ENCODE peak calls at places on chromosomes 7 and 10, in four cellular contexts. L is aorta; G is effector memory CD4-positive, alpha-beta T cell; R is heart right ventricle. D is an unnamed sample. For H3K9me3, the result is how much of the 10 kb centered on the place peaks cover.

GRCh38 chr10:104253576-104254410 is 899 bp upstream of the GSTO1 start:
- DNase-seq in L (no peak), G (no peak), R (no peak), D (no peak)

GRCh38 chr10:86827639-86828038 is 71.2 kb downstream of the BMPR1A start:
- DNase-seq in L (no peak), G (no peak), R (no peak), D (no peak)

GRCh38 chr7:12865593-12865992 is 178.2 kb downstream of the ARL4A start:
- DNase-seq in L (no peak), G (no peak), R (no peak), D (no peak)

GRCh38 chr7:116547347-116547746 is 22.5 kb downstream of the CAV1 start:
- DNase-seq in L (no peak), G (no peak), R (no peak), D (no peak)

GRCh38 chr7:156113733-156114132 is 301.5 kb upstream of the SHH start:
- DNase-seq in L (no peak), G (no peak), R (no peak), D (no peak)

GRCh38 chr10:34290412-34291082 is 524.5 kb downstream of the PARD3 start:
- DNase-seq in L (no peak), G (no peak), R (no peak), D (no peak)

GRCh38 chr10:121608669-121609190 is 10.5 kb upstream of the FGFR2 start:
- DNase-seq in L (peak), G (no peak), R (peak), D (no peak)

GRCh38 chr10:35050556-35050955 is 39.6 kb downstream of the CUL2 start:
- DNase-seq in L (no peak), G (no peak), R (no peak), D (no peak)

GRCh38 chr10:30705625-30706149 is 76.1 kb upstream of the LYZL2 start:
- DNase-seq in L (no peak), G (no peak), R (no peak), D (no peak)

GRCh38 chr7:82605247-82605864 is 161.8 kb upstream of the CACNA2D1 start:
- DNase-seq in L (no peak), G (no peak), R (no peak), D (no peak)

GRCh38 chr7:114711244-114711643 is 210.7 kb upstream of the MDFIC start:
- DNase-seq in L (no peak), G (no peak), R (no peak), D (no peak)

GRCh38 chr7:103859699-103860098 is 129.8 kb downstream of the RELN start:
- DNase-seq in L (no peak), G (no peak), R (no peak), D (no peak)

GRCh38 chr7:98771519-98772241 is 98.1 kb downstream of the TMEM130 start:
- DNase-seq in L (no peak), G (no peak), R (peak), D (no peak)

GRCh38 chr10:88962336-88962735 is 9.8 kb upstream of the ACTA2 start:
- DNase-seq in L (no peak), G (no peak), R (no peak), D (no peak)

GRCh38 chr10:99532687-99533495 is at the start of gene NKX2-3:
- DNase-seq in L (peak), G (no peak), R (peak), D (no peak)

GRCh38 chr10:75014516-75015230 is 96.8 kb upstream of the SAMD8 start:
- DNase-seq in L (no peak), G (peak), R (no peak), D (peak)

GRCh38 chr7:66183700-66184099 is 21.4 kb upstream of the TPST1 start:
- DNase-seq in L (no peak), G (no peak), R (no peak), D (no peak)

DNA sequence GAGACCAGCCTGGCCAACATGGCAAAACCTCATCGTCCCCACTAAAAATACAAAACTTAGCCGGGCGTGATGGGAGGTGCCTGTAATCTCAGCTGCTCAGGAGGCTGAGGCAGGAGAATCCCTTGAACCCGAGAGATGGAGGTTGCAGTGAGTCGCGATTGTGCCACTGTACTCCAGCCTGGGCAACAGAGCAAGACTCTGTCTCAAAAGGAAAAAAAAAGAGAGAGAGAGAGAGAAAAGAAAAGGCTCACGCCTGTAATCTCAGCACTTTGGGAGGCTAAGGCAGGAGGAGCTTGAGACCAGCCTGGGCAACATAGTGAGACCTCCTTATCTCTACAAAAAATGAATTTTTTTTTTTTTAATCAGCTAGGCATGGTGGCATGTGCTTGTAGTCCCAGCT is 157.6 kb downstream of the CUX1 start:
- DNase-seq in L (no peak), G (no peak), R (no peak), D (no peak)
- H3K9me3 ChIP-seq in L (under half), G (under half), R (under half), D (under half)

DNA sequence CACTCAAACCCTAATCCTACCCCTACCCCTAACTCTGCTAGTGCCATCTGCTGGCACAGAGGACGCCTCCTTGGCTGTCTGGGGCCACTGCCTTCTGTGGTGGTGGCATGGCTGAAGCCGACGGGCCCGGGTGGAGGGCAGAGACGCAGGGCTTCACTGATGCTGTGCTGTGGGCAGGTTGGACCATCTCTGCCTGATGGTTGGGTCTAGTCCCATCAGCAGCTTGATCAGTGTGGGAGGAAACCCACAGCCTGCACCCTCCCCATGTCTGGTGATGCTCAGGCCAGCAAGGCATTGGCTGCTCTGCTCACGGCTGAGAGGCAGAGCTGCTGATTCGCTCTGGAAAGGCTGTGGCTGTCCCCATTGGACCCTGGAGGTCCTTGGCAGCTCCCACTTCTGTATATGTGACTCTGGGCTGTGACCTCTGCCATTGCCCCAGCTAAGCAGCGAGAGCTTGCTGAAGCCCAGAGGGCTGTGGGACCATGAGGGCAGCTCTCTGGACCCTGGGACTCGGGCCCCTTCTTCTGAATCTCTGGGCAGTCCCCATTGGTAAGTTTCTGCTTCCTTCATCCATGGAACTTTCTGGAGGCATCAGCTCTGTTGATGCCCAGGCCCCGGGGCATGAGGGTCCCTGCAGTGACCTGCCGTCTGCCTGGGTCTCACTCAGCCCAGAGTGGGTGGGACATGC is at the start of gene SCART1:
- DNase-seq in L (no peak), G (peak), R (no peak), D (no peak)
- H3K9me3 ChIP-seq in L (under half), G (under half), R (under half), D (under half)

DNA sequence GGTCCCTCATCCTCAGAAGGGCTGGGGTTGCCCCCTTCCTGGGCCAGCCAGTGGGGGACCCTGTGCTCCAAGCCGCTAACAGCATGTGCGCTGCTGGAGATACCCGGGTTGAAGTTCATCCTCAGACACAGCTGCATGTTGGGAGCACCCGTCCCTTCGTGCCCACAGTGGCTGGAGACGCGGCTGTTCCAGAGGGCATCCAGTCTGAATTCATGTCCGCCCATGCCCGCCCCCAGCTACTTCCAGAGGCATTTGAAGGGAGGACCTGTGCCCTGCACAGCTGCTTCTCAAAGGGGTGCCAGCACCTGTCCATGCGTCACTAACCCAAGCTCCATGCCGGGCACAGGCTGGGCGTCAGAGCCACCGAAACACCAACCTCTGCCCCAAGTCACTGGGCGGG is 68.1 kb upstream of the ADGRA1 start:
- DNase-seq in L (no peak), G (no peak), R (no peak), D (no peak)
- H3K9me3 ChIP-seq in L (under half), G (under half), R (under half), D (under half)

DNA sequence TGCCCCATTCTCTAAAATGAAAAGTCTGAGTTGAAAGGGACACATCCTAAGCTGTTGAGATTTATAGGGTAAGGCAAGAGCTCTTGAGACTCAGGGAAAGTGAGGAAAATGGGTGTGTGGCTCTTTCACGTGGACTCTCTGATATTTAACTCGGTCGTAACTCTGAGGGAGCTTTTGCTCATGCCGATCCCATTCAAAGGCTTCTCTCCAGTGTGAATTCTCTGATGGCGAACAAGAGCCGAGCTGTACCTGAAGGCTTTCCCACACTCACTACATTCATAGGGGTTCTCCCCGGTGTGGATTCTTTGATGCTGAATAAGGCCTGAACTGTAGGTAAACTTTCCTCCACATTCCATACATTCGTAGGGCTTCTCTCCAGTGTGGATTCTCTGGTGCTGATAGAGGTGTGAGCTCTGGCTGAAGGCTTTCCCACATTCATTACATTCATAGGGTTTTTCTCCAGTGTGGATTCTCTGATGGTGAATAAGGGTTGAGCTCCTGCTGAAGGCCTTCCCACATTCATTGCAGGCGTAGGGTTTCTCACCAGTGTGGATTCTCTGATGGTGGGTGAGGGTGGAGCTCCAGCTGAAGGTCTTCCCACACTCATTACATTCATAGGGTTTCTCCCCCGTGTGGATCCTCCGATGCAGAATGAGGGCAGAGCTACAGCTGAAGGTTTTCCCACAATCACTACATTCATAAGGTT is 10.4 kb downstream of the ZNF3 start:
- DNase-seq in L (no peak), G (no peak), R (no peak), D (no peak)
- H3K9me3 ChIP-seq in L (under half), G (under half), R (under half), D (under half)

GRCh38 chr7:111802194-111802785 is 240.0 kb upstream of the IMMP2L start:
- DNase-seq in L (no peak), G (no peak), R (no peak), D (no peak)

GRCh38 chr7:111801277-111801676 is 239.0 kb upstream of the IMMP2L start:
- DNase-seq in L (no peak), G (no peak), R (no peak), D (no peak)

GRCh38 chr7:111796671-111797070 is 234.4 kb upstream of the IMMP2L start:
- DNase-seq in L (no peak), G (no peak), R (no peak), D (no peak)
- H3K9me3 ChIP-seq in L (under half), G (under half), R (under half), D (under half)

GRCh38 chr7:151592330-151592729 is 72.6 kb upstream of the RHEB start:
- DNase-seq in L (no peak), G (no peak), R (no peak), D (no peak)

GRCh38 chr7:151591866-151592265 is 72.2 kb upstream of the RHEB start:
- DNase-seq in L (peak), G (no peak), R (no peak), D (no peak)

GRCh38 chr7:151588982-151589381 is 69.3 kb upstream of the RHEB start:
- DNase-seq in L (peak), G (no peak), R (no peak), D (no peak)

GRCh38 chr7:151590801-151591771 is 71.4 kb upstream of the RHEB start:
- DNase-seq in L (no peak), G (no peak), R (no peak), D (no peak)

DNA sequence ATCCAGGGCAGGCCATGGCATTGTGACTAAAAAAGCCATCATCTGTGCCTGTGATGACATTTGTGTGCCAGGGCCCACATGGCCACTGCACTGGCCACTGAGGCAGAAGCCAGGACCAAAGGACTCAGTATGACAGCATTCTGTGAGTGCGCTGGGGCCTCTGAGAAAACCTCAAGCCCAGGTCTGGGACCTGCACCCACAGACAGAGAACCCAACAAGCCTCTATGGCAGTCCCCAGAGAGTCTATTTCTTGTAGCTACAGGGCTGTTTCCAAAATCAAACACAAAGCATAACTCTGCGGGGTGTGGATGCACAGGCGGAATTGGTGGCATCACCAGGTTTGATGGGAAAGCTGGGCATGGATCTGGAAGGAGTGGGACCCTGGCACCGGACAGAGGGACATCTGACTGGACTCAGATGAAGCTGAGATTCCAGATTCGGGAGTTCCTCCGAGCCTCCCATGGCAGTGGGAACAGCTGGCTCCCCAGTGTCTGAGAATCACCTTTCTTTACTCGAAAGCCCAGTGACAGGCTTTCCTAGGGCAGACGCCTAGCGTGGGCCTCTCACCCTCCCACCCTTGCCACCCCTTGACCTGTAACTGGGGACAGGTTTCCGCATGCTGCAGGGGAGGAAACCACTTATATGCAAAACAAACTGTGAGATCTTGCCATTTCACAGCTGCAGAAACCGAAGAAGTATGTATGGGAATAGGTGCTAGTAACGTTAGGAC is 70.5 kb upstream of the RHEB start:
- DNase-seq in L (no peak), G (no peak), R (no peak), D (no peak)
- H3K9me3 ChIP-seq in L (under half), G (under half), R (under half), D (under half)

GRCh38 chr7:157830331-157830730 is 493.5 kb downstream of the DNAJB6 start:
- DNase-seq in L (peak), G (no peak), R (no peak), D (no peak)
- H3K9me3 ChIP-seq in L (under half), G (under half), R (under half), D (under half)

GRCh38 chr7:138350103-138350700 is 109.9 kb upstream of the TRIM24 start:
- DNase-seq in L (no peak), G (no peak), R (no peak), D (no peak)
- H3K9me3 ChIP-seq in L (under half), G (under half), R (under half), D (under half)

D was measured in T-helper 17 cell.